ENCODE peak calls at places on chromosomes 2 and 18, in seven cellular contexts. One of them, this sample, is unnamed.
A peak's percentile ranks its signal among the peaks of the same experiment; 100 is the strongest.

GRCh38 chr2:229118336-229118735 is 152.8 kb downstream of the PID1 start:
- DNase-seq in HCEC 1CT: no peak
- DNase-seq in left kidney: no peak
- DNase-seq in Right ventricle myocardium inferior: no peak
- DNase-seq in cerebellar cortex: no peak
- DNase-seq in AG09319: no peak
- DNase-seq in amniotic stem cell: no peak
- DNase-seq in this sample: no peak

GRCh38 chr18:73787316-73787715 is 360.3 kb downstream of the FBXO15 start:
- DNase-seq in HCEC 1CT: no peak
- DNase-seq in left kidney: no peak
- DNase-seq in Right ventricle myocardium inferior: no peak
- DNase-seq in cerebellar cortex: no peak
- DNase-seq in AG09319: no peak
- DNase-seq in amniotic stem cell: no peak
- DNase-seq in this sample: no peak

GRCh38 chr2:140344842-140345241 is 1564.7 kb upstream of the NXPH2 start:
- DNase-seq in HCEC 1CT: peak; percentile 43
- DNase-seq in left kidney: no peak
- DNase-seq in Right ventricle myocardium inferior: no peak
- DNase-seq in cerebellar cortex: no peak
- DNase-seq in AG09319: no peak
- DNase-seq in amniotic stem cell: no peak
- DNase-seq in this sample: no peak

GRCh38 chr2:40433739-40434138 is 18.2 kb downstream of the SLC8A1 start:
- DNase-seq in HCEC 1CT: no peak
- DNase-seq in left kidney: no peak
- DNase-seq in Right ventricle myocardium inferior: no peak
- DNase-seq in cerebellar cortex: no peak
- DNase-seq in AG09319: no peak
- DNase-seq in amniotic stem cell: no peak
- DNase-seq in this sample: no peak

GRCh38 chr2:71045841-71046495 is 22.5 kb upstream of the NAGK start:
- DNase-seq in HCEC 1CT: no peak
- DNase-seq in left kidney: no peak
- DNase-seq in Right ventricle myocardium inferior: no peak
- DNase-seq in cerebellar cortex: no peak
- DNase-seq in AG09319: no peak
- DNase-seq in amniotic stem cell: no peak
- DNase-seq in this sample: no peak

GRCh38 chr2:99748344-99748743 is 258.5 kb upstream of the REV1 start:
- DNase-seq in HCEC 1CT: no peak
- DNase-seq in left kidney: peak; percentile 36
- DNase-seq in Right ventricle myocardium inferior: no peak
- DNase-seq in cerebellar cortex: no peak
- DNase-seq in AG09319: no peak
- DNase-seq in amniotic stem cell: no peak
- DNase-seq in this sample: no peak

GRCh38 chr2:35184471-35184870 is 1171.1 kb upstream of the CRIM1 start:
- DNase-seq in HCEC 1CT: no peak
- DNase-seq in left kidney: no peak
- DNase-seq in Right ventricle myocardium inferior: no peak
- DNase-seq in cerebellar cortex: no peak
- DNase-seq in AG09319: no peak
- DNase-seq in amniotic stem cell: no peak
- DNase-seq in this sample: no peak

GRCh38 chr2:42493885-42494433 is at the start of gene KCNG3:
- DNase-seq in HCEC 1CT: peak; percentile 34
- DNase-seq in left kidney: peak; percentile 93
- DNase-seq in Right ventricle myocardium inferior: peak; percentile 75
- DNase-seq in cerebellar cortex: peak; percentile 20
- DNase-seq in AG09319: no peak
- DNase-seq in amniotic stem cell: no peak
- DNase-seq in this sample: peak; percentile 76

GRCh38 chr18:39647627-39648502 is 2082.3 kb upstream of the CELF4 start:
- DNase-seq in HCEC 1CT: peak; percentile 83
- DNase-seq in left kidney: peak; percentile 54
- DNase-seq in Right ventricle myocardium inferior: no peak
- DNase-seq in cerebellar cortex: peak; percentile 21
- DNase-seq in AG09319: peak; percentile 53
- DNase-seq in amniotic stem cell: no peak
- DNase-seq in this sample: no peak

GRCh38 chr2:63853527-63854310 is 12.0 kb downstream of the UGP2 start:
- DNase-seq in HCEC 1CT: peak; percentile 18
- DNase-seq in left kidney: no peak
- DNase-seq in Right ventricle myocardium inferior: no peak
- DNase-seq in cerebellar cortex: no peak
- DNase-seq in AG09319: no peak
- DNase-seq in amniotic stem cell: no peak
- DNase-seq in this sample: no peak

GRCh38 chr2:157747695-157748370 is 119.2 kb upstream of the ACVR1C start:
- DNase-seq in HCEC 1CT: peak; percentile 75
- DNase-seq in left kidney: no peak
- DNase-seq in Right ventricle myocardium inferior: no peak
- DNase-seq in cerebellar cortex: no peak
- DNase-seq in AG09319: peak; percentile 41
- DNase-seq in amniotic stem cell: peak; percentile 10
- DNase-seq in this sample: no peak

GRCh38 chr2:126634273-126634861 is 21.6 kb upstream of the GYPC start:
- DNase-seq in HCEC 1CT: peak; percentile 22
- DNase-seq in left kidney: peak; percentile 39
- DNase-seq in Right ventricle myocardium inferior: no peak
- DNase-seq in cerebellar cortex: no peak
- DNase-seq in AG09319: no peak
- DNase-seq in amniotic stem cell: no peak
- DNase-seq in this sample: no peak

GRCh38 chr18:22872894-22873537 is 60.1 kb upstream of the RBBP8 start:
- DNase-seq in HCEC 1CT: no peak
- DNase-seq in left kidney: no peak
- DNase-seq in Right ventricle myocardium inferior: no peak
- DNase-seq in cerebellar cortex: no peak
- DNase-seq in AG09319: no peak
- DNase-seq in amniotic stem cell: no peak
- DNase-seq in this sample: no peak

GRCh38 chr2:211437396-211437795 is 881.0 kb downstream of the CPS1 start:
- DNase-seq in HCEC 1CT: no peak
- DNase-seq in left kidney: no peak
- DNase-seq in Right ventricle myocardium inferior: no peak
- DNase-seq in cerebellar cortex: no peak
- DNase-seq in AG09319: no peak
- DNase-seq in amniotic stem cell: no peak
- DNase-seq in this sample: no peak

GRCh38 chr2:119253114-119253702 is 29.6 kb downstream of the STEAP3 start:
- DNase-seq in HCEC 1CT: peak; percentile 62
- DNase-seq in left kidney: no peak
- DNase-seq in Right ventricle myocardium inferior: no peak
- DNase-seq in cerebellar cortex: no peak
- DNase-seq in AG09319: no peak
- DNase-seq in amniotic stem cell: no peak
- DNase-seq in this sample: no peak

GRCh38 chr2:77161009-77161408 is 361.2 kb downstream of the LRRTM4 start:
- DNase-seq in HCEC 1CT: no peak
- DNase-seq in left kidney: no peak
- DNase-seq in Right ventricle myocardium inferior: no peak
- DNase-seq in cerebellar cortex: no peak
- DNase-seq in AG09319: no peak
- DNase-seq in amniotic stem cell: no peak
- DNase-seq in this sample: no peak

GRCh38 chr2:222311978-222312738 is 13.4 kb upstream of the PAX3 start:
- DNase-seq in HCEC 1CT: no peak
- DNase-seq in left kidney: peak; percentile 43
- DNase-seq in Right ventricle myocardium inferior: no peak
- DNase-seq in cerebellar cortex: no peak
- DNase-seq in AG09319: no peak
- DNase-seq in amniotic stem cell: no peak
- DNase-seq in this sample: no peak

GRCh38 chr2:143950675-143951074 is 569.2 kb downstream of the ZEB2 start:
- DNase-seq in HCEC 1CT: peak; percentile 18
- DNase-seq in left kidney: no peak
- DNase-seq in Right ventricle myocardium inferior: no peak
- DNase-seq in cerebellar cortex: no peak
- DNase-seq in AG09319: no peak
- DNase-seq in amniotic stem cell: no peak
- DNase-seq in this sample: no peak

This sample was measured in mesothelial cell of epicardium.